ENCODE peak calls at places on chromosomes 12 and 14, in five cellular contexts. C is EL; B is BJ; O is HTR-8/SVneo; M is activated T-cell treated with anti-CD3 and anti-CD28 coated beads, Interleukin-2, amount 50 U/mL, for 72 hours. K is an unnamed sample.

GRCh38 chr12:118164798-118165486 is 29.0 kb downstream of the PEBP1 start:
- DNase-seq in O (peak), M (peak), C (peak), B (no peak), K (peak)

GRCh38 chr12:102955926-102956737 is 1.3 kb upstream of the ASCL1 start:
- DNase-seq in B (no peak), C (no peak), M (no peak), O (no peak), K (no peak)

GRCh38 chr14:105411017-105411941 is 8.3 kb upstream of the MTA1 start:
- DNase-seq in B (no peak), O (peak), C (peak), M (no peak), K (peak)

GRCh38 chr14:35229495-35230089 is 62.6 kb upstream of the PSMA6 start:
- DNase-seq in M (no peak), B (no peak), C (no peak), O (peak), K (no peak)

GRCh38 chr14:32576088-32576795 is 247.1 kb downstream of the AKAP6 start:
- DNase-seq in C (peak), M (peak), O (peak), B (no peak), K (no peak)

GRCh38 chr12:131552167-131552863 is 158.6 kb upstream of the SFSWAP start:
- DNase-seq in M (no peak), C (no peak), O (no peak), B (no peak), K (no peak)

GRCh38 chr12:13941258-13942249 is 39.8 kb downstream of the GRIN2B start:
- DNase-seq in C (peak), B (no peak), O (peak), M (peak), K (peak)

GRCh38 chr14:81517798-81518398 is 15.8 kb downstream of the SEL1L start:
- DNase-seq in B (no peak), M (no peak), O (no peak), C (no peak), K (no peak)

GRCh38 chr12:22573181-22573580 is 28.8 kb upstream of the C2CD5 start:
- DNase-seq in O (no peak), C (no peak), B (no peak), M (no peak), K (no peak)

GRCh38 chr12:38152816-38153736 is 163.5 kb upstream of the ALG10B start:
- DNase-seq in B (no peak), O (no peak), M (no peak), C (no peak), K (no peak)

GRCh38 chr12:46908936-46909635 is 83.3 kb upstream of the SLC38A4 start:
- DNase-seq in B (no peak), M (no peak), C (no peak), O (no peak), K (no peak)

GRCh38 chr12:124939428-124940142 is 25.1 kb upstream of the UBC start:
- DNase-seq in M (peak), C (peak), O (peak), B (peak), K (no peak)

GRCh38 chr12:5078423-5078822 is 34.7 kb downstream of the KCNA5 start:
- DNase-seq in B (no peak), C (no peak), M (no peak), O (no peak), K (no peak)

GRCh38 chr14:96911499-96912130 is 114.4 kb downstream of the VRK1 start:
- DNase-seq in B (no peak), O (no peak), M (no peak), C (no peak), K (no peak)

GRCh38 chr14:84162658-84163057 is 1367.3 kb upstream of the FLRT2 start:
- DNase-seq in M (no peak), C (no peak), B (no peak), O (no peak), K (no peak)

GRCh38 chr12:81520064-81520945 is 238.8 kb downstream of the PPFIA2 start:
- DNase-seq in C (no peak), M (no peak), B (no peak), O (no peak), K (no peak)

GRCh38 chr12:98591209-98591608 is 2.3 kb upstream of the SLC25A3 start:
- DNase-seq in O (no peak), C (no peak), M (no peak), B (no peak), K (no peak)

GRCh38 chr12:102757154-102757873 is 159.7 kb downstream of the PAH start:
- DNase-seq in B (peak), O (no peak), M (no peak), C (no peak), K (no peak)

GRCh38 chr14:95741051-95741490 is 27.1 kb upstream of the TCL1A start:
- DNase-seq in B (no peak), M (no peak), C (peak), O (peak), K (no peak)

GRCh38 chr12:109811624-109811995 is 21.6 kb downstream of the TRPV4 start:
- DNase-seq in C (no peak), B (no peak), M (no peak), O (no peak), K (no peak)

GRCh38 chr12:103879048-103879692 is 38.1 kb upstream of the NT5DC3 start:
- DNase-seq in M (no peak), O (no peak), C (no peak), B (no peak), K (no peak)

GRCh38 chr12:56385873-56386272 is 23.2 kb upstream of the APOF start:
- DNase-seq in B (no peak), C (no peak), O (no peak), M (no peak), K (no peak)

GRCh38 chr12:61902403-61902802 is 357.8 kb upstream of the USP15 start:
- DNase-seq in B (no peak), M (no peak), O (no peak), C (no peak), K (no peak)

GRCh38 chr12:116547955-116548471 is 11.2 kb upstream of the MAP1LC3B2 start:
- DNase-seq in C (no peak), B (no peak), O (peak), M (no peak), K (no peak)

GRCh38 chr14:89184952-89185351 is 232.1 kb downstream of the FOXN3 start:
- DNase-seq in C (no peak), B (no peak), O (no peak), M (no peak), K (no peak)

GRCh38 chr12:12715459-12716150 is 1.6 kb upstream of the CDKN1B start:
- DNase-seq in O (no peak), C (no peak), B (no peak), M (peak), K (no peak)

GRCh38 chr12:129807101-129807500 is 96.7 kb downstream of the TMEM132D start:
- DNase-seq in M (no peak), O (no peak), B (no peak), C (no peak), K (no peak)

GRCh38 chr12:57072661-57073060 is 5.9 kb downstream of the NEMP1 start:
- DNase-seq in O (no peak), M (no peak), B (no peak), C (peak), K (no peak)

GRCh38 chr12:105935106-105935505 is 203.6 kb downstream of the NUAK1 start:
- DNase-seq in B (no peak), O (no peak), M (no peak), C (peak), K (no peak)

GRCh38 chr12:117671734-117672133 is 297.1 kb downstream of the KSR2 start:
- DNase-seq in B (no peak), M (no peak), C (peak), O (no peak), K (peak)

GRCh38 chr12:9936597-9936996 is 4.4 kb upstream of the CLEC2A start:
- DNase-seq in B (no peak), M (no peak), C (no peak), O (no peak), K (no peak)

GRCh38 chr14:86450075-86450474 is 920.1 kb downstream of the FLRT2 start:
- DNase-seq in B (peak), O (no peak), M (no peak), C (no peak), K (no peak)

GRCh38 chr14:69315302-69315701 is 55.3 kb downstream of the GALNT16 start:
- DNase-seq in M (no peak), C (no peak), O (no peak), B (no peak), K (no peak)

GRCh38 chr14:61444215-61444768 is 122.9 kb downstream of the PRKCH start:
- DNase-seq in O (no peak), M (peak), B (no peak), C (no peak), K (no peak)